ENCODE peak calls at places on chromosomes 16 and 17, in four cellular contexts. S is cardiac muscle cell, W is SK-N-SH, D is GM12865. C is an unnamed sample.

GRCh38 chr16:69709456-69710084 is 16.8 kb downstream of the NQO1 start:
- DNase-seq in S (peak), W (peak), D (peak), C (no peak)

GRCh38 chr17:39175695-39176093 is 9.7 kb upstream of the ARL5C start:
- DNase-seq in S (no peak), W (no peak), D (no peak), C (no peak)

GRCh38 chr16:23694707-23695373 is 16.2 kb downstream of the PLK1 start:
- DNase-seq in S (peak), W (peak), D (peak), C (peak)

GRCh38 chr17:9360610-9361571 is 214.7 kb downstream of the STX8 start:
- DNase-seq in S (peak), W (no peak), D (no peak), C (no peak)

GRCh38 chr16:79018952-79019506 is 581.5 kb downstream of the MAF start:
- DNase-seq in S (no peak), W (no peak), D (no peak), C (no peak)

GRCh38 chr17:1829579-1830257 is at the start of the genes RPA1 and SMYD4:
- DNase-seq in S (peak), W (peak), D (peak), C (peak)

GRCh38 chr16:84959045-84959576 is 52.2 kb downstream of the ZDHHC7 start:
- DNase-seq in S (no peak), W (no peak), D (no peak), C (no peak)

GRCh38 chr17:8681175-8681949 is 50.8 kb upstream of the MYH10 start:
- DNase-seq in S (peak), W (peak), D (no peak), C (no peak)

GRCh38 chr17:79024901-79025737 is 1.1 kb downstream of the C1QTNF1 start:
- DNase-seq in S (peak), W (peak), D (no peak), C (no peak)

GRCh38 chr17:19392303-19392702 is 5.3 kb upstream of the MFAP4 start:
- DNase-seq in S (no peak), W (no peak), D (no peak), C (no peak)

GRCh38 chr17:79968116-79968515 is 67.6 kb downstream of the TBC1D16 start:
- DNase-seq in S (no peak), W (no peak), D (no peak), C (no peak)

GRCh38 chr17:66304304-66305174 is 2.1 kb downstream of the PRKCA start:
- DNase-seq in S (peak), W (peak), D (no peak), C (no peak)

GRCh38 chr17:38322156-38322779 is 21.5 kb downstream of the GPR179 start:
- DNase-seq in S (peak), W (peak), D (peak), C (peak)

DNA sequence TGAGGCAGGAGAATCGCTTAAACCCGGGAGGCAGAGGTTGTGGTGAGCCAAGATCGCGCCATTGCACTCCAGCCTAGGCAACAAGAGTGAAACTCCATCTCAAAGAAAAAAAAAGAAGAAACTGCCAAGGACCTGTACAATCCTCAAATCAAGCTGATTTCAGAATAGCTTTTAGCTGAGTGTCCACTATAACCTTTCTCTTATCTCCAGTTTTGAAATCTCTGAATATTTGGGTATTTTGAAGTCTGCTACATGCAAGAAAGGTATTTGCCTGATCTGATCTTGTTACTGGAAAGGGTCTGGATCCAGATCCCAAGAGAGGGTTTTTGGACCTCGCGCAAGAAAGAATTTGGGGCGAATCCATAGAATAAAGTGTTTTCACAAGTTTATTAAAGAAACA is 19.1 kb upstream of the ARL2BP start:
- DNase-seq in S (no peak), W (no peak), D (no peak), C (no peak)
- TF ChIP-seq CTCF in S (no peak), W (no peak), D (no peak), C (no peak)

DNA sequence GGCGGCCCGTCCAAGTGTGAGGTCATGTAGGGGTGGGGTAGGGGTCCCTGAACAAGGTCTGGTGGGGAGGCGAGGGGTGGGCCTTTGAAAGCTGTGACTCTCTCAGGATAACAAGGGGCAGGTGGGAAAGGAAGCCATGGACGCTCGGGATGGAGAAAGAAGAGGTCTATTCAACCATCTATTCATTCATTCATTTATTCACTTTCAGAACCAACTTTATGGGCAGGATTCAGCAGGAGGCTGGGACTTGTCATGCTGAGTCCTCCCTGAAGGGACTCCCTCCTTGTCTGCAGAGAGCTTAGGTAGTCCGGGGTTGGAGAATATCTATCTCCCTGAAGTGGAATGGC is 8.6 kb upstream of the CD300A start:
- DNase-seq in S (no peak), W (no peak), D (no peak), C (no peak)
- TF ChIP-seq CTCF in S (no peak), W (no peak), D (no peak), C (peak)

GRCh38 chr17:81648013-81648706 is 8.2 kb downstream of the PDE6G start:
- DNase-seq in S (no peak), W (peak), D (no peak), C (no peak)
- TF ChIP-seq CTCF in S (no peak), W (no peak), D (no peak), C (no peak)

DNA sequence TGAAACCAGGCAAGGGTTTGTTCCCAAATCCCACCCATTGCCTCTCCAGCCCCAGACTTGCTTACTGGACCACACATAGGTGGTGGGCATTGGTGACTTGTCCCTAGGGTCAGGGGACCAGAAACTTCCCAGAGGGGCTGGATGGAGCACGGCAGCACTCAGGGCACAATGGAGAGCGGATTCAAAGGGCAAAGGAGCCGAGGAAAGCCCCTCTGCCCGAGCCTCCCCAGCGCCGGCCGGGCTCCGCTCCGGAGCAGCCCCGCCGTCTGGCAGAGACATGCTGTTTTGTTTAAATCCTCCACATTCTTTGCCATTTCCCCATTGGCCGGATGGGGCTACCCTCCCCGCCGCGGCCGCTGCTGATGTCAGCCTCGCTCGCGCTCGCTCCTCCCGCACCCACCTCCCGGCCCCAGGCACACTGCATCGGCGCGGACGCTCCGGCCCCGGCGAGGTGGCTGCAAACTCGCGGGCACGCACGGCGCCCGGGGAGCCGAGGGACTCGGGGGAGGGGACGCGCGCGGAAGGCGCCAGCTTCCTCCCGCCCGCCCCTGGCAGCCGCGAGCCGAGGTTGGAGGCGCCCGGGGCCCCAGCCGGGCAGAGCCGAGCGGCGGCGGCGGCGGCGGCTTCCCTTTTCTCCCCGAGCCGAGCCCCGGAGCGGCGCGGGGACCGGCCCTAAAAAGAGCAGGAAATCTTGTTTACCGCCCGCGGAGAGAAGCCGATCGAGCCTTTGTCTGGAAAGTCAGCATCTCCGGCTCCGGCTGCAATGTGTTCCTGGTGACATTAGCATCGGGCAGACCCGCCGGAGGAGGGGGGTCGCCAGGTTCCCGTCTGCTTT is at the start of gene PITPNC1:
- DNase-seq in S (peak), W (peak), D (peak), C (peak)
- TF ChIP-seq CTCF in S (no peak), W (no peak), D (peak), C (no peak)

GRCh38 chr16:74726736-74727135 is 26.1 kb upstream of the MLKL start:
- DNase-seq in S (no peak), W (no peak), D (peak), C (no peak)
- TF ChIP-seq CTCF in S (peak), W (peak), D (peak), C (peak)

GRCh38 chr16:2473999-2474876 is 689 bp upstream of the TBC1D24 start:
- DNase-seq in S (peak), W (peak), D (peak), C (peak)
- TF ChIP-seq CTCF in S (peak), W (peak), D (peak), C (peak)

DNA sequence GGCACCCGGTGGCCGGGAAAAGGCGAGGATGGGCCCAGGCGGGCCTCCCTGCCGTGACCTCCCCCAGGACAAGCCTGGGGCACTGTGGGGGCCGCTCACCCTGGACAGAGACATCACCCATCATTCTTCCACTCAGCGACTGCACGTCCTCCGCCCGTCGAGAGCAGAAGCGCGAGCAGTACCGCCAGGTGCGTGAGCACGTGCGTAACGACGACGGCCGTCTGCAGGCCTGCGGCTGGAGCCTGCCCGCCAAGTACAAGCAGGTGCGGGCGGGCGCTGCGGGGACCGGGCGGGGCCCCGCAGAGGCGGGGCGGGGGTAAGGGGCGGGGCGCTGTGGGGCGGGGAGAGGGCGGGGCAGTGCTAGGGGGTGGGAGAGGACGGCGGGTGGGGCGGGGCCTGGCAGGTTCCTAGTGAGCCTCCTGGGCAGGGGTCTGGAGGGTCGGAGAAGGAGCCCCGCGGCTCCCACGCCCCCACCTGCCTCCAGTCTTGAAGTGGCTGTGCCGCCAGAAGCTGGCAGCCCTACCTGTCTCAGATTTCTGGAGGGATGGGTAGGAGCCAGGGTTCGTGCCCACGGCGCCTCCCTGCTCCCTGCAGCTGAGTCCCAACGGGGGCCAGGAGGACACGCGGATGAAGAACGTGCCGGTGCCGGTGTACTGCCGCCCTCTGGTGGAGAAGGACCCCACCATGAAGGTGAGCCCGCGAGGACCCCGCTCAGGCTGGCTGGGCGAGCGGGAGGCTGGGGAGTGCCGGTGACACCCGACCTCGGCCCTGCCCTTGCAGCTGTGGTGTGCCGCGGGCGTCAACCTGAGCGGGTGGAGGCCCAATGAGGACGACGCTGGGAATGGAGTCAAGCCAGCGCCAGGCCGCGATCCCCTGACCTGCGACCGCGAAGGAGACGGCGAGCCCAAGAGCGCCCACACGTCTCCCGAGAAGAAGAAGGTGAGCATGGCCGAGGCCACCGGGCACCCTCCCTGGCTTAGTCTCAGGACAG is 7.5 kb downstream of the NME3 start:
- DNase-seq in S (peak), W (peak), D (no peak), C (peak)
- TF ChIP-seq CTCF in S (peak), W (peak), D (no peak), C (peak)

GRCh38 chr17:52930581-52930980 is 772.1 kb upstream of the CA10 start:
- DNase-seq in S (no peak), W (no peak), D (no peak), C (no peak)
- TF ChIP-seq CTCF in S (no peak), W (no peak), D (no peak), C (no peak)

GRCh38 chr16:12375341-12375740 is 398.8 kb downstream of the SNX29 start:
- DNase-seq in S (no peak), W (no peak), D (no peak), C (no peak)
- TF ChIP-seq CTCF in S (no peak), W (no peak), D (no peak), C (no peak)